ENCODE peak calls at places on chromosomes 12 and 14, in nine cellular contexts. X is BE2C; R is psoas muscle; Z is IMR-90; S is CD4-positive, alpha-beta T cell; M is hepatocyte; A is GM20000; E is ovary; H is cardiac fibroblast. U is an unnamed sample.

GRCh38 chr12:31915442-31915841 is 43.8 kb upstream of the RESF1 start:
- DNase-seq in X (no peak), R (no peak), Z (no peak), S (no peak), M (no peak), A (no peak), E (no peak), H (no peak), U (no peak)

GRCh38 chr14:58082011-58082410 is 70.0 kb downstream of the ARMH4 start:
- DNase-seq in X (no peak), R (no peak), Z (peak), S (no peak), M (no peak), A (no peak), E (no peak), H (no peak), U (peak)

GRCh38 chr12:40971911-40972310 is 216.2 kb upstream of the PDZRN4 start:
- DNase-seq in X (no peak), R (no peak), Z (peak), S (no peak), M (no peak), A (no peak), E (no peak), H (no peak), U (no peak)

GRCh38 chr14:93219103-93219726 is 12.2 kb downstream of the UBR7 start:
- DNase-seq in X (peak), R (no peak), Z (peak), S (peak), M (peak), A (peak), E (no peak), H (peak), U (peak)

GRCh38 chr14:47040490-47040889 is 388.9 kb upstream of the RPL10L start:
- DNase-seq in X (peak), R (no peak), Z (no peak), S (no peak), M (peak), A (no peak), E (no peak), H (no peak), U (no peak)

GRCh38 chr12:78062781-78063180 is 232.1 kb downstream of the NAV3 start:
- DNase-seq in X (no peak), R (no peak), Z (peak), S (no peak), M (peak), A (no peak), E (peak), H (peak), U (peak)

GRCh38 chr12:131218291-131219172 is 264.8 kb downstream of the ADGRD1 start:
- DNase-seq in X (no peak), R (no peak), Z (no peak), S (no peak), M (no peak), A (peak), E (no peak), H (no peak), U (no peak)

GRCh38 chr12:125387206-125387605 is 322.0 kb downstream of the AACS start:
- DNase-seq in X (no peak), R (no peak), Z (no peak), S (no peak), M (peak), A (no peak), E (no peak), H (no peak), U (no peak)

GRCh38 chr12:24596768-24597388 is 352.0 kb downstream of the BCAT1 start:
- DNase-seq in X (no peak), R (no peak), Z (peak), S (no peak), M (peak), A (peak), E (no peak), H (peak), U (peak)

GRCh38 chr12:19648173-19648572 is 208.9 kb downstream of the AEBP2 start:
- DNase-seq in X (no peak), R (no peak), Z (no peak), S (no peak), M (no peak), A (no peak), E (no peak), H (no peak), U (no peak)

GRCh38 chr12:69810870-69811498 is 14.0 kb upstream of the MYRFL start:
- DNase-seq in X (no peak), R (no peak), Z (no peak), S (no peak), M (no peak), A (no peak), E (no peak), H (no peak), U (no peak)

GRCh38 chr14:61678966-61679365 is 16.3 kb upstream of the HIF1A start:
- DNase-seq in X (peak), R (no peak), Z (no peak), S (no peak), M (no peak), A (no peak), E (no peak), H (no peak), U (no peak)

GRCh38 chr12:47270782-47271664 is 191.3 kb upstream of the AMIGO2 start:
- DNase-seq in X (no peak), R (no peak), Z (peak), S (no peak), M (no peak), A (no peak), E (no peak), H (peak), U (peak)

GRCh38 chr12:108430245-108430644 is 84.8 kb upstream of the FICD start:
- DNase-seq in X (no peak), R (no peak), Z (peak), S (no peak), M (no peak), A (no peak), E (no peak), H (peak), U (peak)

GRCh38 chr14:21058903-21059302 is 1.3 kb downstream of the RNASE8 start:
- DNase-seq in X (no peak), R (no peak), Z (no peak), S (no peak), M (no peak), A (no peak), E (no peak), H (no peak), U (no peak)

GRCh38 chr14:61992139-61992538 is 229.9 kb downstream of the SNAPC1 start:
- DNase-seq in X (no peak), R (no peak), Z (no peak), S (no peak), M (no peak), A (no peak), E (no peak), H (no peak), U (no peak)

GRCh38 chr12:103936679-103937078 is 6.5 kb downstream of the HSP90B1 start:
- DNase-seq in X (no peak), R (no peak), Z (no peak), S (no peak), M (no peak), A (no peak), E (no peak), H (no peak), U (no peak)

GRCh38 chr14:25032092-25032784 is 17.7 kb downstream of the STXBP6 start:
- DNase-seq in X (peak), R (no peak), Z (no peak), S (no peak), M (no peak), A (no peak), E (no peak), H (no peak), U (no peak)

GRCh38 chr14:69543341-69544249 is 31.1 kb downstream of the CCDC177 start:
- DNase-seq in X (peak), R (no peak), Z (peak), S (no peak), M (peak), A (no peak), E (no peak), H (peak), U (peak)

GRCh38 chr12:2276288-2276842 is 223.6 kb downstream of the CACNA1C start:
- DNase-seq in X (no peak), R (no peak), Z (peak), S (no peak), M (no peak), A (no peak), E (no peak), H (no peak), U (peak)

DNA sequence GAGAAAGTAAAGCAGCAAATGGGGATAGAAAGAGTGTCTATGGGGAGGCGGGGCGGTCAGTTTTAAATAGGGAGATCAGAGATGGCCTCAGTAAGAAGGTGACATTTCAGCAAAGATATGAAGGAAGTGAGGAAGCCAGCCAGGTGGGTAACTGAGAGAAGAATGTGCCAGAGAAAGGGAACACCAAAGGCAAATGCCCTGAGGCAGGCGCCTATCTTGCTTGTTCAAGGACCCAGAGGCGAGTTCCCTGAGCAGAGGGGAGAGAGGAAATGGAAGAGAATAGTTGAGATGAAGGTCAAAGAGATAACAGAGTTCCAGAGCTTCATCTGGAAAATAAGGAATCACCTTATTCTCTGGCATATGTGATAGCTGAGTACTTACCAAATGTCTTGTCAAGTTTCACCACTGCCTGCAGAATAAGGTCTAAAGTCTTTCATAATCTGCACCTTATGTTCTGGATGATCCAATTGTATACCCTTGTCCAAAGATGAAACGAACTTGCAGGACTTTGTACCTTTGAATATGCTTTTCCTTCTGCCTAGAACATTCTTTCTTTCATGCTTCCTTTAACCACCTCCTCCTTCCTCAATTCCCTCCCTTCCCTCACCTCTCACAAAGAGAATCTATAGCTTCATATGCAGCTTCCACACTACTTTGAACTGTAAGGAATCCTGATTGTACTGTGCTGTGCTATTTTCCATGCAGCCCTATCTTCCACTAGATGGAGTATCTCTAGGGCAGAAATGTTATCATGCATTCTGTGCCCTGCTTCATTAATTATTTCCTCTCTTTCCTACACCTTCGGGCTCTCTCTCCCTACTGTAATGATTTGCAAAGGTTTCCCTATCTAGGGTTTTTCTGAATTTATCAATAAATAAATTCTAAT is 38.5 kb downstream of the GNPTAB start:
- DNase-seq in X (no peak), R (no peak), Z (no peak), S (no peak), M (no peak), A (no peak), E (no peak), H (no peak), U (peak)
- TF ChIP-seq CTCF in X (peak), R (peak), Z (peak), S (peak), M (peak), A (no peak), E (no peak), H (peak), U (peak)

GRCh38 chr12:101697930-101698781 is 716 bp downstream of the CHPT1 start:
- DNase-seq in X (peak), R (peak), Z (peak), S (no peak), M (peak), A (no peak), E (peak), H (peak), U (peak)

GRCh38 chr12:101697197-101697929 is at the start of gene CHPT1:
- DNase-seq in X (peak), R (peak), Z (peak), S (peak), M (peak), A (peak), E (peak), H (peak), U (no peak)

GRCh38 chr12:101700299-101700820 is 2.9 kb downstream of the CHPT1 start:
- DNase-seq in X (no peak), R (no peak), Z (no peak), S (no peak), M (no peak), A (no peak), E (no peak), H (no peak), U (no peak)

GRCh38 chr12:101696477-101697196 is 803 bp upstream of the CHPT1 start:
- DNase-seq in X (peak), R (peak), Z (no peak), S (no peak), M (peak), A (peak), E (peak), H (peak), U (peak)

DNA sequence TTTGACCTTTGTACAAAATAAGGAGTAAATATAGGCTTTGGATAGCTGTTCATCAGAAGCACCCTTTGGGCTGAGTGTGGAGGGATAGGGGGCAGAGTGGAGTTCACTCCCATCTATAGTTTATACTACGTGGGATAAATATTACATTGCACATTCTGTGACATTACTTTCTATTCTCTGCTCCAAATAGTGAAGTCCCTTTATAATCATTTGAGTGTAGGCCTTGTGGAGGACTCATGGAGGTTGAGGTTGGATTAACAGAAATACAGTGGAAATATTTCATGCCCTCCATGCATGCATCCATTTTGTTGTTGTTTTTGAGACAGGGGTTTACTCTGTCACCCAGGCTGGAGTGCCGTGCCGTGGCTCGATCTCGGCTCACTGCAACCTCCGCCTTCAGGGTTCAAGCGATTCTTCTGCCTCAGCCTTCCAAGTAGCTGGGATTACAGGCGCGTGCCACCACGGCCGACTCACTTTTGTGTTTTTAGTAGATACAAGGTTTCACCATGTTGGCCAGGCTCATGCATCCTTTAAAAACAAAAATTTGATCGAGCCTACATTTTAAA is 1.4 kb downstream of the CHPT1 start:
- DNase-seq in X (peak), R (no peak), Z (peak), S (no peak), M (no peak), A (peak), E (no peak), H (peak), U (peak)
- TF ChIP-seq CTCF in X (peak), R (no peak), Z (peak), S (no peak), M (peak), A (no peak), E (no peak), H (peak), U (peak)

DNA sequence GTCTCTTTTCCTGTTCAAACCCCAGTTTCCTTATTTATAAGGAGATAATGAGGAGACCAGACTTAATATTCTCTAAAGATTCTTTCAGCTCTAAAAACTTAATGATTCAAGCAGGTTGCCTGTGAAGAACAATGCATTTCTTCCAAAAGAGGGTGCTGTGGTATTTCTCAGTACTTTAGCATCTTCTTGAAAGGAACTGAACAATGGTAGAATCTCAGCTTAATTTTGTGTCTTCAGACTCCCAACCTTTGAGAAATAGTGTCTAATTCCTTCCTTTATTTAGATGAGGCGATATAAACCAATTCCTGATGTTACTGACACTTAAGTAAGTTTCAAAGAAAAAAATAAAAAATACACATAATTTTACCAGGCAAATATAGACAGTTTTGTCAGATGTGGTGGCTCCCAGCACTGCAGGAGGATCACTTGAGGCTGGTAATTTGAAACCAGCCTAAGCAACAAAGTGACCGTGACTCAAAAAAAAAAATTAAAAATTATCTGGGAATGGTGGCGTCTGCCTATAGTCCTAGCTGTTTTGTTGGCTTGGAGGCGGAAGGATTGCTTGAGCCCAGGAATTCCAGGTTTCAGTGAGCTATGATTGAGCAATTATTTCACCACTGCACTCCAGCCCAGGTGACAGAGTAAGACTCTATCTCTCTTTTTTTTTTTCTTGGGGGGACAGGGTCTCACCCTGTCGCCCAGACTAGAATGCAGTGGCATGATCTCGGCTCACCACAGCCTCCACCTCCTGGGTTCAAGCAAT is 76.9 kb upstream of the PSMA6 start:
- DNase-seq in X (no peak), R (no peak), Z (peak), S (no peak), M (peak), A (peak), E (no peak), H (peak), U (peak)
- TF ChIP-seq CTCF in X (peak), R (peak), Z (peak), S (no peak), M (peak), A (no peak), E (peak), H (peak), U (peak)

DNA sequence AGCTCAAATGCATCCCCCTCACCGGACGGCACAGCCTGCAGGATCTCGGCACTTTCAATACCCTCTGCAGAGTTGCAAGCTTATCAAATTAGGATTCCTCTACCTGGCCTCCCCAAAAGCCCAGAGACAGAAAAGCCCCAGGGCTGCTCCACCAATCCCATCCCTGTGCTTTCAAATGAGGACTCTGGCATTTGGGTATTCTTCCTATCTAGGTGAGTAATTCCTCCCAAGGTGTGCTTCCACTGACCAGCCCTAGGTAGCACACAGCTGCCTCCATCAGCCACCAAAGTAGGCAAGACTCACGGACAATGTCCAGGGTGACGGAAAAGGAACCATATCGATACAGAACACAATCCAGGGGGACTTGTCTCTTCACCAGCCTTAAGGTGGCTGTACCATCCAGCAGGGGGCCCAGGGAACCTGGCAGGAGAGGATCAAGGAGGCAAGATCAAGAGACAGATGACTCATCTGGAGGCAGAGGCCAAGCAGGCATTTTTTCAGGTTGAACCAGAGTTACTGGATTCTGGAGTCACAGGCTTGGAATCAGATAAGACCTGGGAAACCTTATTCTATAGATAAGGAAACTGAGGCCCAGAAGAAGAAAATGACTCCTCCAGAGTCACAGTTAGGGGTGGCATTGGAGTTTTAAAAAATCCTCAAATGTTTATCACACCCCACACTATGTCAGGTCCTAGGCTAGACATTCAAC is 9.9 kb downstream of the PMEL start:
- DNase-seq in X (peak), R (no peak), Z (peak), S (peak), M (peak), A (no peak), E (no peak), H (peak), U (peak)
- TF ChIP-seq CTCF in X (peak), R (peak), Z (peak), S (peak), M (peak), A (no peak), E (no peak), H (peak), U (peak)

DNA sequence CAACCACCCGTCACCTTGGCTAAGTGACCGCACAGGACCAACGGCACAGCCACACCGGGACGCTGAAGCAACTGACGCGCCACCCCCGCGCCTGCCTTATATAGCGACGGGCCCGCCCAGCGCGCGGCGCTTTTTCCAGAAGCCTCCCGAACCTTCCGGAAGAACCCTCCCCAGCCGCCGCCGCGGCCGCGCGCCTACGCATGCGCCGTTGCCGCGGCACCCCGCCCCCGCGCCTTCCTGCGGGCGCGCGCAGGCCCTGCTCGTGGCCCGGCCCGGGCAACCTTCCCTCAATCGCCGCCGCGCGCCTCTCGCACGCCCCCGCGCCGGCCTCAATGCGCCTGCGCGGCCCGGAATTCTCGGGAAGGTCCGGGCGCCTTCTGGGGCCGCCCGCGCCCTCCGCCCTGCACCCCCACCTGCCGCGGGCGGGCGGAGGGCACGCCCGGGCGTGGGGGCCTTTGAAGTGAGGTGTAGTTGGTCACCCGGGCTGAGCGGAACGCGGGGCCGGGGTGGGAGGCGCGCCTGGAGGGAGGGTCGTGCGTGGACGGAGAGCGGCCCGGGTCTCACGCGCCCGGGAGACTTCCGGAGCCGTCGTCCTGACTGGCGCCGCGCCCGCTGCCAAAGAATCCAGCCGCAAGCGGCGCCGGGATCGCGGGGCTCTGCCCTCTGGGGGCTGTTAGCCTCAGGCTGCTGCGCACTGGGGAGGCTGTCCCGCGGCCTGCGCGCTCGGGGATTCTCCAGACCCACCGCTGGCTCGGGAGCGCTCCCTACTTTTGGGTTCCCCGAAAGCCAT is at the start of gene HSP90AA1:
- DNase-seq in X (peak), R (peak), Z (peak), S (peak), M (peak), A (peak), E (peak), H (peak), U (peak)
- TF ChIP-seq CTCF in X (no peak), R (peak), Z (peak), S (no peak), M (peak), A (peak), E (peak), H (no peak), U (peak)

GRCh38 chr12:113846883-113847282 is 119.2 kb downstream of the RBM19 start:
- DNase-seq in X (no peak), R (no peak), Z (no peak), S (no peak), M (no peak), A (no peak), E (no peak), H (no peak), U (no peak)
- TF ChIP-seq CTCF in X (no peak), R (no peak), Z (no peak), S (no peak), M (no peak), A (no peak), E (no peak), H (no peak), U (no peak)

U was measured in fibroblast of the aortic adventitia.